ENCODE peak calls at places on chromosome 3, in six cellular contexts. S is suprapubic skin; F is breast epithelium; Q is epithelial cell of esophagus; X is CD8-positive, alpha-beta T cell; E is WTC11. R is an unnamed sample.

GRCh38 chr3:65721386-65721785 is 317.3 kb downstream of the MAGI1 start:
- DNase-seq in S (no peak), F (no peak), Q (no peak), X (no peak), E (no peak), R (no peak)

GRCh38 chr3:129622933-129623332 is 16.5 kb upstream of the PLXND1 start:
- DNase-seq in S (peak; percentile 77), F (no peak), Q (no peak), X (no peak), E (no peak), R (no peak)

GRCh38 chr3:58585005-58585786 is 8.0 kb upstream of the FAM107A start:
- DNase-seq in S (peak; percentile 94), F (peak; percentile 70), Q (peak; percentile 68), X (peak; percentile 8), E (peak; percentile 90), R (peak; percentile 64)

GRCh38 chr3:136653628-136654027 is 98.5 kb downstream of the STAG1 start:
- DNase-seq in S (no peak), F (no peak), Q (no peak), X (no peak), E (no peak), R (no peak)

GRCh38 chr3:128806588-128806987 is 72.8 kb upstream of the ACAD9 start:
- DNase-seq in S (no peak), F (no peak), Q (no peak), X (no peak), E (no peak), R (no peak)

GRCh38 chr3:184578218-184578617 is 16.6 kb downstream of the EPHB3 start:
- DNase-seq in S (no peak), F (no peak), Q (no peak), X (no peak), E (no peak), R (no peak)

GRCh38 chr3:45051685-45052084 is 25.6 kb downstream of the CLEC3B start:
- DNase-seq in S (no peak), F (no peak), Q (no peak), X (no peak), E (no peak), R (no peak)

GRCh38 chr3:77420316-77420715 is 380.4 kb downstream of the ROBO2 start:
- DNase-seq in S (no peak), F (no peak), Q (no peak), X (no peak), E (no peak), R (no peak)

GRCh38 chr3:161197855-161198836 is 23.0 kb upstream of the NMD3 start:
- DNase-seq in S (no peak), F (no peak), Q (no peak), X (no peak), E (no peak), R (no peak)

GRCh38 chr3:194787650-194788049 is 102.0 kb downstream of the FAM43A start:
- DNase-seq in S (peak; percentile 24), F (no peak), Q (no peak), X (no peak), E (no peak), R (no peak)

GRCh38 chr3:81676706-81677456 is 84.6 kb downstream of the GBE1 start:
- DNase-seq in S (no peak), F (no peak), Q (peak; percentile 22), X (no peak), E (no peak), R (no peak)

GRCh38 chr3:137071104-137071503 is 113.3 kb downstream of the IL20RB start:
- DNase-seq in S (no peak), F (no peak), Q (no peak), X (no peak), E (no peak), R (peak; percentile 26)

GRCh38 chr3:88816445-88816844 is 291.0 kb upstream of the EPHA3 start:
- DNase-seq in S (no peak), F (no peak), Q (no peak), X (no peak), E (no peak), R (no peak)

GRCh38 chr3:152051501-152052404 is 178.3 kb downstream of the SUCNR1 start:
- DNase-seq in S (no peak), F (no peak), Q (no peak), X (no peak), E (no peak), R (no peak)

GRCh38 chr3:60289356-60289935 is 961.8 kb downstream of the FHIT start:
- DNase-seq in S (no peak), F (no peak), Q (no peak), X (no peak), E (no peak), R (no peak)

GRCh38 chr3:49806838-49807237 is 3.8 kb downstream of the INKA1 start:
- DNase-seq in S (no peak), F (no peak), Q (no peak), X (no peak), E (no peak), R (no peak)

GRCh38 chr3:129305592-129306091 is 27.0 kb downstream of the HMCES start:
- DNase-seq in S (no peak), F (peak; percentile 90), Q (peak; percentile 92), X (no peak), E (peak; percentile 99), R (no peak)

GRCh38 chr3:8443829-8444791 is 57.5 kb upstream of the LMCD1 start:
- DNase-seq in S (peak; percentile 88), F (peak; percentile 94), Q (peak; percentile 97), X (no peak), E (peak; percentile 63), R (peak; percentile 88)

GRCh38 chr3:108588616-108589015 is 622 bp downstream of the CIP2A start:
- DNase-seq in S (no peak), F (no peak), Q (peak; percentile 30), X (no peak), E (no peak), R (no peak)

GRCh38 chr3:15557511-15557946 is 36.0 kb upstream of the COLQ start:
- DNase-seq in S (no peak), F (peak; percentile 38), Q (peak; percentile 87), X (no peak), E (peak; percentile 47), R (peak; percentile 82)

GRCh38 chr3:58173670-58174472 is 36.9 kb downstream of the DNASE1L3 start:
- DNase-seq in S (no peak), F (peak; percentile 50), Q (peak; percentile 47), X (no peak), E (peak; percentile 73), R (peak; percentile 42)

GRCh38 chr3:188954590-188955208 is 217.1 kb upstream of the TPRG1 start:
- DNase-seq in S (peak; percentile 89), F (peak; percentile 74), Q (peak; percentile 88), X (peak; percentile 66), E (peak; percentile 83), R (peak; percentile 94)
- TF ChIP-seq CTCF in S (peak; percentile 94), F (peak; percentile 94), Q (peak; percentile 97), X (peak; percentile 64), E (peak; percentile 95), R (peak; percentile 92)

GRCh38 chr3:62131620-62132019 is 241.7 kb downstream of the FEZF2 start:
- DNase-seq in S (no peak), F (no peak), Q (peak; percentile 16), X (no peak), E (no peak), R (peak; percentile 32)
- TF ChIP-seq CTCF in S (no peak), F (peak; percentile 17), Q (peak; percentile 31), X (no peak), E (no peak), R (peak; percentile 47)

DNA sequence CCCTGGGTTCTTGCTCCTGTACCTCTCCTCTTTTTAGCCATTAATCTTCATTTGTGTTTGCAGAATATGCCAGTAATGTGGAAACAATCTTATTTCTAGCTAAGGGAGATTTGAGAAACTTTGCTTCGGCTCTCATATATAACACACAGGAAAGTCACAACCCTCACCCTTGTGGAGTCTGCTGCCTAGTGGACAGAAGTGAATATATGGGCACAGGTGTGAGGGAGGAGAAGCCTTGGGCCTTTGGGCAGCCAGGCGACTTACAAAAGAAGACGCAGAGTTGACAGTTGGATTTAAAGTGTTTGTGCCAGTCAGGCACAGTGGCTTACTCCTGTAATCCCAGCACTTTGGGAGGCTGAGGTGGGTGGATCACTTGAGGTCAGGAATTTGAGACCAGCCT is 181.8 kb upstream of the TBL1XR1 start:
- DNase-seq in S (no peak), F (no peak), Q (no peak), X (no peak), E (no peak), R (no peak)
- TF ChIP-seq CTCF in S (no peak), F (no peak), Q (no peak), X (no peak), E (no peak), R (no peak)

GRCh38 chr3:159817571-159817970 is 171.1 kb upstream of the IL12A start:
- DNase-seq in S (no peak), F (no peak), Q (no peak), X (no peak), E (no peak), R (no peak)

GRCh38 chr3:159818399-159818798 is 170.2 kb upstream of the IL12A start:
- DNase-seq in S (no peak), F (no peak), Q (no peak), X (no peak), E (peak; percentile 47), R (peak; percentile 21)

GRCh38 chr3:159816507-159816906 is 172.1 kb upstream of the IL12A start:
- DNase-seq in S (no peak), F (no peak), Q (no peak), X (no peak), E (no peak), R (no peak)

GRCh38 chr3:159818997-159819500 is 169.6 kb upstream of the IL12A start:
- DNase-seq in S (no peak), F (no peak), Q (no peak), X (no peak), E (no peak), R (no peak)

GRCh38 chr3:159817136-159817535 is 171.5 kb upstream of the IL12A start:
- DNase-seq in S (no peak), F (no peak), Q (no peak), X (no peak), E (no peak), R (no peak)
- TF ChIP-seq CTCF in S (no peak), F (no peak), Q (no peak), X (no peak), E (no peak), R (no peak)

DNA sequence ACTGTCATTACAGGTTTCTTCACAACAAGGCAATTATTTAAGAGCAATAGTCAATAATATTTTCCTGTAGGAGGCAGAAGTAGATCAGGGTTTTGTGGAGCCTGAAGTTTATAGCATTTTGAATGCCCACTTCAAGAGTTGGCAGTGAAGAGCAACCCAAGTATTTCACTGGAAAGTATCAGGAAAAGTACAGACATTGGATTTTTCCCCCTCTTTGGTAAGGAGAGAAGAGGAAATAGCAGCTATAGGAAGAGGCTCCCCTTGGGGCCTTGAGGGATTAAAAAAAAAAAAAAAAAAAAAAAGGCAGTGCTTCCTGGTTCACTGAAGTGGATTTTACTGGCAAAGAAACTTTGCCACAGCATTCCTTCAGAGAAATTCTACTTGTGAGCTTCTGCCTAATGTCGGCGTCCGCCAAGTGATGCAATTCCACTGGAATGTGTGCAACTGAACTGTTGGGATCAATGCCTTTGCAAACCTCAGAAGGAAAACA is 5.7 kb upstream of the CNTN6 start:
- DNase-seq in S (peak; percentile 56), F (peak; percentile 83), Q (peak; percentile 41), X (no peak), E (no peak), R (peak; percentile 36)
- TF ChIP-seq CTCF in S (no peak), F (no peak), Q (no peak), X (no peak), E (no peak), R (peak; percentile 25)

DNA sequence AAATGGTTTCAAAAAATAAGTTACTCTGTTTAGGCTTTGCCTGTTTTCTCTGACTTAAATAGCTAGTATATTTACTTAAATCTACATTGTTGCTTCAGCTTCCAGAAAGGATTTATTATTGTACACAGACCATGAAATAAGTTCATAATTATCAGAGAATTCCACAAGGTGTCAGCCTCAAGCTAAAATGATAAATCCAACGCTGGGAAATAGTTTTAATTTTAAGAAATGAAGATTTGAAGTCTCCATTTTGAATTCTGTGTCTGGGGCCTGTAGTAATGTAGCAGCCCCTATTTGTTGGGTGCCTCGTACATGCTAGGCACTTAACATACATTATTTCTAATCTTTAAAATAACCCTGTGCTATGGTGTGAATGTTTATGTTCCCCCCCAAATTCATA is 92.6 kb upstream of the KCNMB2 start:
- DNase-seq in S (no peak), F (no peak), Q (peak; percentile 34), X (no peak), E (no peak), R (peak; percentile 23)
- TF ChIP-seq CTCF in S (no peak), F (no peak), Q (no peak), X (no peak), E (no peak), R (peak; percentile 33)

R was measured in MCF 10A.